ENCODE peak calls at places on chromosome 22, in five cellular contexts. One of them, this sample, is unnamed.

GRCh38 chr22:45202333-45203149 is 38.2 kb downstream of the KIAA0930 start:
- DNase-seq in stimulated activated CD4-positive, alpha-beta T cell treated with anti-CD3 and anti-CD28 coated beads, TNF-alpha, amount 100 ng/mL, for 48 hours: no peak
- DNase-seq in amygdala: no peak
- DNase-seq in WTC11: no peak
- DNase-seq in NCI-H1092: no peak
- DNase-seq in this sample: no peak

GRCh38 chr22:44580756-44581435 is 82.9 kb upstream of the RTL6 start:
- DNase-seq in stimulated activated CD4-positive, alpha-beta T cell treated with anti-CD3 and anti-CD28 coated beads, TNF-alpha, amount 100 ng/mL, for 48 hours: no peak
- DNase-seq in amygdala: no peak
- DNase-seq in WTC11: no peak
- DNase-seq in NCI-H1092: no peak
- DNase-seq in this sample: no peak

GRCh38 chr22:46631113-46631512 is 10.9 kb downstream of the GRAMD4 start:
- DNase-seq in stimulated activated CD4-positive, alpha-beta T cell treated with anti-CD3 and anti-CD28 coated beads, TNF-alpha, amount 100 ng/mL, for 48 hours: no peak
- DNase-seq in amygdala: no peak
- DNase-seq in WTC11: no peak
- DNase-seq in NCI-H1092: no peak
- DNase-seq in this sample: no peak

GRCh38 chr22:22036588-22036987 is 54.0 kb upstream of the TOP3B start:
- DNase-seq in stimulated activated CD4-positive, alpha-beta T cell treated with anti-CD3 and anti-CD28 coated beads, TNF-alpha, amount 100 ng/mL, for 48 hours: no peak
- DNase-seq in amygdala: no peak
- DNase-seq in WTC11: no peak
- DNase-seq in NCI-H1092: no peak
- DNase-seq in this sample: no peak

GRCh38 chr22:49934891-49935557 is 16.6 kb downstream of the CRELD2 start:
- DNase-seq in stimulated activated CD4-positive, alpha-beta T cell treated with anti-CD3 and anti-CD28 coated beads, TNF-alpha, amount 100 ng/mL, for 48 hours: peak
- DNase-seq in amygdala: no peak
- DNase-seq in WTC11: peak
- DNase-seq in NCI-H1092: no peak
- DNase-seq in this sample: peak

GRCh38 chr22:17794726-17795125 is 20.5 kb upstream of the BID start:
- DNase-seq in stimulated activated CD4-positive, alpha-beta T cell treated with anti-CD3 and anti-CD28 coated beads, TNF-alpha, amount 100 ng/mL, for 48 hours: no peak
- DNase-seq in amygdala: no peak
- DNase-seq in WTC11: no peak
- DNase-seq in NCI-H1092: no peak
- DNase-seq in this sample: no peak

GRCh38 chr22:35913925-35914324 is 114.7 kb downstream of the RBFOX2 start:
- DNase-seq in stimulated activated CD4-positive, alpha-beta T cell treated with anti-CD3 and anti-CD28 coated beads, TNF-alpha, amount 100 ng/mL, for 48 hours: no peak
- DNase-seq in amygdala: no peak
- DNase-seq in WTC11: no peak
- DNase-seq in NCI-H1092: no peak
- DNase-seq in this sample: peak

GRCh38 chr22:24455751-24456426 is 28.5 kb downstream of the ADORA2A start:
- DNase-seq in stimulated activated CD4-positive, alpha-beta T cell treated with anti-CD3 and anti-CD28 coated beads, TNF-alpha, amount 100 ng/mL, for 48 hours: no peak
- DNase-seq in amygdala: no peak
- DNase-seq in WTC11: no peak
- DNase-seq in NCI-H1092: no peak
- DNase-seq in this sample: no peak

GRCh38 chr22:42747701-42748513 is 27.2 kb upstream of the A4GALT start:
- DNase-seq in stimulated activated CD4-positive, alpha-beta T cell treated with anti-CD3 and anti-CD28 coated beads, TNF-alpha, amount 100 ng/mL, for 48 hours: no peak
- DNase-seq in amygdala: no peak
- DNase-seq in WTC11: no peak
- DNase-seq in NCI-H1092: no peak
- DNase-seq in this sample: no peak

GRCh38 chr22:50216161-50216683 is 15.4 kb downstream of the SELENOO start:
- DNase-seq in stimulated activated CD4-positive, alpha-beta T cell treated with anti-CD3 and anti-CD28 coated beads, TNF-alpha, amount 100 ng/mL, for 48 hours: no peak
- DNase-seq in amygdala: no peak
- DNase-seq in WTC11: no peak
- DNase-seq in NCI-H1092: no peak
- DNase-seq in this sample: no peak

GRCh38 chr22:17085277-17086091 is 684 bp downstream of the IL17RA start:
- DNase-seq in stimulated activated CD4-positive, alpha-beta T cell treated with anti-CD3 and anti-CD28 coated beads, TNF-alpha, amount 100 ng/mL, for 48 hours: no peak
- DNase-seq in amygdala: no peak
- DNase-seq in WTC11: peak
- DNase-seq in NCI-H1092: no peak
- DNase-seq in this sample: no peak

GRCh38 chr22:27993774-27994350 is 74.8 kb upstream of the PITPNB start:
- DNase-seq in stimulated activated CD4-positive, alpha-beta T cell treated with anti-CD3 and anti-CD28 coated beads, TNF-alpha, amount 100 ng/mL, for 48 hours: no peak
- DNase-seq in amygdala: no peak
- DNase-seq in WTC11: no peak
- DNase-seq in NCI-H1092: no peak
- DNase-seq in this sample: no peak

GRCh38 chr22:29073618-29074275 is 912 bp downstream of the KREMEN1 start:
- DNase-seq in stimulated activated CD4-positive, alpha-beta T cell treated with anti-CD3 and anti-CD28 coated beads, TNF-alpha, amount 100 ng/mL, for 48 hours: no peak
- DNase-seq in amygdala: no peak
- DNase-seq in WTC11: peak
- DNase-seq in NCI-H1092: no peak
- DNase-seq in this sample: no peak

GRCh38 chr22:40220316-40221054 is 42.8 kb downstream of the TNRC6B start:
- DNase-seq in stimulated activated CD4-positive, alpha-beta T cell treated with anti-CD3 and anti-CD28 coated beads, TNF-alpha, amount 100 ng/mL, for 48 hours: no peak
- DNase-seq in amygdala: no peak
- DNase-seq in WTC11: no peak
- DNase-seq in NCI-H1092: no peak
- DNase-seq in this sample: no peak

GRCh38 chr22:37020192-37020479 is 594 bp downstream of the MPST start:
- DNase-seq in stimulated activated CD4-positive, alpha-beta T cell treated with anti-CD3 and anti-CD28 coated beads, TNF-alpha, amount 100 ng/mL, for 48 hours: no peak
- DNase-seq in amygdala: no peak
- DNase-seq in WTC11: no peak
- DNase-seq in NCI-H1092: no peak
- DNase-seq in this sample: no peak

GRCh38 chr22:20235453-20235991 is 32.6 kb downstream of the RTN4R start:
- DNase-seq in stimulated activated CD4-positive, alpha-beta T cell treated with anti-CD3 and anti-CD28 coated beads, TNF-alpha, amount 100 ng/mL, for 48 hours: no peak
- DNase-seq in amygdala: no peak
- DNase-seq in WTC11: no peak
- DNase-seq in NCI-H1092: no peak
- DNase-seq in this sample: no peak

GRCh38 chr22:18954333-18954732 is 18.2 kb upstream of the PRODH start:
- DNase-seq in stimulated activated CD4-positive, alpha-beta T cell treated with anti-CD3 and anti-CD28 coated beads, TNF-alpha, amount 100 ng/mL, for 48 hours: peak
- DNase-seq in amygdala: no peak
- DNase-seq in WTC11: peak
- DNase-seq in NCI-H1092: peak
- DNase-seq in this sample: no peak

GRCh38 chr22:19892249-19892879 is 37.7 kb upstream of the GNB1L start:
- DNase-seq in stimulated activated CD4-positive, alpha-beta T cell treated with anti-CD3 and anti-CD28 coated beads, TNF-alpha, amount 100 ng/mL, for 48 hours: peak
- DNase-seq in amygdala: no peak
- DNase-seq in WTC11: no peak
- DNase-seq in NCI-H1092: no peak
- DNase-seq in this sample: peak

GRCh38 chr22:44260216-44261035 is 52.3 kb downstream of the SHISAL1 start:
- DNase-seq in stimulated activated CD4-positive, alpha-beta T cell treated with anti-CD3 and anti-CD28 coated beads, TNF-alpha, amount 100 ng/mL, for 48 hours: no peak
- DNase-seq in amygdala: no peak
- DNase-seq in WTC11: peak
- DNase-seq in NCI-H1092: no peak
- DNase-seq in this sample: no peak

GRCh38 chr22:43891360-43892182 is at the start of gene PNPLA5:
- DNase-seq in stimulated activated CD4-positive, alpha-beta T cell treated with anti-CD3 and anti-CD28 coated beads, TNF-alpha, amount 100 ng/mL, for 48 hours: no peak
- DNase-seq in amygdala: no peak
- DNase-seq in WTC11: peak
- DNase-seq in NCI-H1092: no peak
- DNase-seq in this sample: peak

GRCh38 chr22:37503183-37503683 is 16.0 kb downstream of the CARD10 start:
- DNase-seq in stimulated activated CD4-positive, alpha-beta T cell treated with anti-CD3 and anti-CD28 coated beads, TNF-alpha, amount 100 ng/mL, for 48 hours: no peak
- DNase-seq in amygdala: no peak
- DNase-seq in WTC11: no peak
- DNase-seq in NCI-H1092: no peak
- DNase-seq in this sample: no peak

GRCh38 chr22:19477321-19478085 is 1.5 kb downstream of the UFD1 start:
- DNase-seq in stimulated activated CD4-positive, alpha-beta T cell treated with anti-CD3 and anti-CD28 coated beads, TNF-alpha, amount 100 ng/mL, for 48 hours: no peak
- DNase-seq in amygdala: no peak
- DNase-seq in WTC11: no peak
- DNase-seq in NCI-H1092: no peak
- DNase-seq in this sample: no peak

GRCh38 chr22:16586991-16587390 is 5.6 kb downstream of the CCT8L2 start:
- DNase-seq in stimulated activated CD4-positive, alpha-beta T cell treated with anti-CD3 and anti-CD28 coated beads, TNF-alpha, amount 100 ng/mL, for 48 hours: no peak
- DNase-seq in amygdala: no peak
- DNase-seq in WTC11: no peak
- DNase-seq in NCI-H1092: no peak
- DNase-seq in this sample: no peak

GRCh38 chr22:29517215-29517908 is 36.2 kb downstream of the THOC5 start:
- DNase-seq in stimulated activated CD4-positive, alpha-beta T cell treated with anti-CD3 and anti-CD28 coated beads, TNF-alpha, amount 100 ng/mL, for 48 hours: no peak
- DNase-seq in amygdala: no peak
- DNase-seq in WTC11: no peak
- DNase-seq in NCI-H1092: no peak
- DNase-seq in this sample: no peak

GRCh38 chr22:28183078-28183870 is 264.2 kb upstream of the PITPNB start:
- DNase-seq in stimulated activated CD4-positive, alpha-beta T cell treated with anti-CD3 and anti-CD28 coated beads, TNF-alpha, amount 100 ng/mL, for 48 hours: no peak
- DNase-seq in amygdala: no peak
- DNase-seq in WTC11: no peak
- DNase-seq in NCI-H1092: no peak
- DNase-seq in this sample: no peak

GRCh38 chr22:31212783-31213626 is 907 bp downstream of the LIMK2 start:
- DNase-seq in stimulated activated CD4-positive, alpha-beta T cell treated with anti-CD3 and anti-CD28 coated beads, TNF-alpha, amount 100 ng/mL, for 48 hours: no peak
- DNase-seq in amygdala: no peak
- DNase-seq in WTC11: no peak
- DNase-seq in NCI-H1092: no peak
- DNase-seq in this sample: no peak

GRCh38 chr22:46918197-46918596 is 155.7 kb downstream of the TBC1D22A start:
- DNase-seq in stimulated activated CD4-positive, alpha-beta T cell treated with anti-CD3 and anti-CD28 coated beads, TNF-alpha, amount 100 ng/mL, for 48 hours: no peak
- DNase-seq in amygdala: no peak
- DNase-seq in WTC11: no peak
- DNase-seq in NCI-H1092: no peak
- DNase-seq in this sample: no peak

GRCh38 chr22:21642584-21643448 is 714 bp downstream of the SDF2L1 start:
- DNase-seq in stimulated activated CD4-positive, alpha-beta T cell treated with anti-CD3 and anti-CD28 coated beads, TNF-alpha, amount 100 ng/mL, for 48 hours: peak
- DNase-seq in amygdala: no peak
- DNase-seq in WTC11: peak
- DNase-seq in NCI-H1092: peak
- DNase-seq in this sample: peak

GRCh38 chr22:39130152-39130704 is 22.3 kb downstream of the CBX7 start:
- DNase-seq in stimulated activated CD4-positive, alpha-beta T cell treated with anti-CD3 and anti-CD28 coated beads, TNF-alpha, amount 100 ng/mL, for 48 hours: no peak
- DNase-seq in amygdala: no peak
- DNase-seq in WTC11: no peak
- DNase-seq in NCI-H1092: no peak
- DNase-seq in this sample: no peak

GRCh38 chr22:27274770-27275449 is 526.6 kb downstream of the MN1 start:
- DNase-seq in stimulated activated CD4-positive, alpha-beta T cell treated with anti-CD3 and anti-CD28 coated beads, TNF-alpha, amount 100 ng/mL, for 48 hours: no peak
- DNase-seq in amygdala: no peak
- DNase-seq in WTC11: no peak
- DNase-seq in NCI-H1092: no peak
- DNase-seq in this sample: no peak

GRCh38 chr22:36331912-36332622 is 55.7 kb downstream of the MYH9 start:
- DNase-seq in stimulated activated CD4-positive, alpha-beta T cell treated with anti-CD3 and anti-CD28 coated beads, TNF-alpha, amount 100 ng/mL, for 48 hours: no peak
- DNase-seq in amygdala: peak
- DNase-seq in WTC11: no peak
- DNase-seq in NCI-H1092: peak
- DNase-seq in this sample: no peak

GRCh38 chr22:26901228-26901816 is 243.9 kb downstream of the MIAT start:
- DNase-seq in stimulated activated CD4-positive, alpha-beta T cell treated with anti-CD3 and anti-CD28 coated beads, TNF-alpha, amount 100 ng/mL, for 48 hours: no peak
- DNase-seq in amygdala: no peak
- DNase-seq in WTC11: peak
- DNase-seq in NCI-H1092: no peak
- DNase-seq in this sample: no peak

GRCh38 chr22:50293441-50294318 is 13.8 kb downstream of the PLXNB2 start:
- DNase-seq in stimulated activated CD4-positive, alpha-beta T cell treated with anti-CD3 and anti-CD28 coated beads, TNF-alpha, amount 100 ng/mL, for 48 hours: no peak
- DNase-seq in amygdala: no peak
- DNase-seq in WTC11: peak
- DNase-seq in NCI-H1092: no peak
- DNase-seq in this sample: no peak

GRCh38 chr22:28000361-28000760 is 81.3 kb upstream of the PITPNB start:
- DNase-seq in stimulated activated CD4-positive, alpha-beta T cell treated with anti-CD3 and anti-CD28 coated beads, TNF-alpha, amount 100 ng/mL, for 48 hours: no peak
- DNase-seq in amygdala: no peak
- DNase-seq in WTC11: no peak
- DNase-seq in NCI-H1092: no peak
- DNase-seq in this sample: no peak

GRCh38 chr22:38471237-38471636 is 3.3 kb downstream of the KDELR3 start:
- DNase-seq in stimulated activated CD4-positive, alpha-beta T cell treated with anti-CD3 and anti-CD28 coated beads, TNF-alpha, amount 100 ng/mL, for 48 hours: no peak
- DNase-seq in amygdala: no peak
- DNase-seq in WTC11: no peak
- DNase-seq in NCI-H1092: no peak
- DNase-seq in this sample: no peak

GRCh38 chr22:17930455-17931313 is 93.7 kb downstream of the MICAL3 start:
- DNase-seq in stimulated activated CD4-positive, alpha-beta T cell treated with anti-CD3 and anti-CD28 coated beads, TNF-alpha, amount 100 ng/mL, for 48 hours: no peak
- DNase-seq in amygdala: no peak
- DNase-seq in WTC11: no peak
- DNase-seq in NCI-H1092: no peak
- DNase-seq in this sample: no peak

GRCh38 chr22:31211504-31211861 is 615 bp upstream of the LIMK2 start:
- DNase-seq in stimulated activated CD4-positive, alpha-beta T cell treated with anti-CD3 and anti-CD28 coated beads, TNF-alpha, amount 100 ng/mL, for 48 hours: no peak
- DNase-seq in amygdala: no peak
- DNase-seq in WTC11: peak
- DNase-seq in NCI-H1092: no peak
- DNase-seq in this sample: no peak

GRCh38 chr22:36998620-36999351 is 20.5 kb downstream of the TST start:
- DNase-seq in stimulated activated CD4-positive, alpha-beta T cell treated with anti-CD3 and anti-CD28 coated beads, TNF-alpha, amount 100 ng/mL, for 48 hours: no peak
- DNase-seq in amygdala: no peak
- DNase-seq in WTC11: peak
- DNase-seq in NCI-H1092: no peak
- DNase-seq in this sample: no peak

This sample was measured in putamen.